ENCODE peak calls at places on chromosomes 11 and 22, in five cellular contexts. M is CD8-positive, alpha-beta memory T cell; Q is mesendoderm; C is SK-N-MC; P is right lobe of liver. Y is an unnamed sample.

GRCh38 chr11:72635931-72636330 is 38.3 kb downstream of the PDE2A start:
- DNase-seq in P (no peak), Q (peak; percentile 42), M (no peak), C (peak; percentile 85), Y (no peak)

GRCh38 chr11:112437096-112437495 is 176.4 kb upstream of the PLET1 start:
- DNase-seq in C (no peak), P (no peak), Q (no peak), M (no peak), Y (no peak)

GRCh38 chr11:76074178-76075112 is 131.9 kb downstream of the WNT11 start:
- DNase-seq in M (no peak), C (no peak), P (no peak), Q (no peak), Y (no peak)

GRCh38 chr11:76752321-76753175 is 30.6 kb upstream of the TSKU start:
- DNase-seq in C (no peak), M (no peak), Q (no peak), P (no peak), Y (peak; percentile 35)

GRCh38 chr22:24338701-24339451 is 68.2 kb downstream of the SPECC1L start:
- DNase-seq in Q (peak; percentile 44), M (no peak), C (no peak), P (no peak), Y (no peak)

GRCh38 chr22:49427341-49427740 is 400.3 kb downstream of the BRD1 start:
- DNase-seq in M (no peak), Q (no peak), P (no peak), C (no peak), Y (no peak)

GRCh38 chr11:111846640-111847039 is 24.7 kb downstream of the ALG9 start:
- DNase-seq in M (no peak), C (no peak), P (no peak), Q (peak; percentile 30), Y (no peak)

GRCh38 chr22:35838849-35839646 is 121.4 kb downstream of the APOL5 start:
- DNase-seq in M (no peak), Q (peak; percentile 76), C (no peak), P (no peak), Y (peak; percentile 16)

GRCh38 chr22:28142361-28142801 is 223.3 kb upstream of the PITPNB start:
- DNase-seq in C (peak; percentile 88), M (no peak), P (no peak), Q (peak; percentile 51), Y (peak; percentile 4)

GRCh38 chr11:72833083-72833733 is 19.0 kb downstream of the ATG16L2 start:
- DNase-seq in C (no peak), P (no peak), Q (no peak), M (no peak), Y (no peak)

GRCh38 chr11:124835918-124836317 is 29.3 kb upstream of the ROBO3 start:
- DNase-seq in Q (no peak), P (no peak), M (no peak), C (no peak), Y (no peak)

GRCh38 chr22:16974298-16975084 is 33.5 kb downstream of the GAB4 start:
- DNase-seq in C (no peak), Q (no peak), P (no peak), M (no peak), Y (no peak)

GRCh38 chr11:5131584-5132335 is 6.4 kb downstream of the OR52A5 start:
- DNase-seq in M (no peak), Q (no peak), C (no peak), P (no peak), Y (no peak)

GRCh38 chr11:47847892-47848635 is at the start of gene NUP160:
- DNase-seq in M (peak; percentile 82), Q (peak; percentile 87), C (no peak), P (peak; percentile 90), Y (peak; percentile 78)

GRCh38 chr11:119336744-119337469 is 2.6 kb downstream of the RNF26 start:
- DNase-seq in P (no peak), Q (no peak), C (no peak), M (no peak), Y (no peak)

GRCh38 chr11:3626250-3626960 is 15.4 kb downstream of the ART5 start:
- DNase-seq in P (peak; percentile 52), C (no peak), M (no peak), Q (no peak), Y (no peak)

GRCh38 chr11:13205446-13205845 is 72.1 kb upstream of the BMAL1 start:
- DNase-seq in P (no peak), Q (no peak), C (no peak), M (no peak), Y (no peak)

GRCh38 chr11:61761440-61762163 is 9.2 kb downstream of the MYRF start:
- DNase-seq in M (no peak), Q (no peak), C (no peak), P (no peak), Y (no peak)

GRCh38 chr11:111462329-111462728 is 49.9 kb downstream of the BTG4 start:
- DNase-seq in M (no peak), C (no peak), P (no peak), Q (no peak), Y (no peak)

GRCh38 chr22:17916226-17916889 is 108.0 kb downstream of the MICAL3 start:
- DNase-seq in Q (no peak), M (no peak), C (no peak), P (no peak), Y (no peak)

GRCh38 chr11:19905280-19905853 is 192.7 kb downstream of the NAV2 start:
- DNase-seq in P (no peak), Q (peak; percentile 63), M (no peak), C (no peak), Y (peak; percentile 62)

GRCh38 chr11:61957028-61957770 is 7.0 kb downstream of the BEST1 start:
- DNase-seq in C (no peak), M (no peak), Q (no peak), P (no peak), Y (no peak)

GRCh38 chr11:57430946-57431345 is 4.0 kb upstream of the SLC43A3 start:
- DNase-seq in Q (peak; percentile 39), M (no peak), P (no peak), C (no peak), Y (no peak)

GRCh38 chr11:119120639-119121007 is 757 bp upstream of the HINFP start:
- DNase-seq in Q (no peak), M (no peak), C (no peak), P (no peak), Y (no peak)

GRCh38 chr22:24095816-24096215 is 84.7 kb downstream of the CABIN1 start:
- DNase-seq in Q (no peak), M (no peak), P (no peak), C (no peak), Y (no peak)

GRCh38 chr11:77249427-77249826 is 52.1 kb downstream of the GDPD4 start:
- DNase-seq in P (no peak), Q (no peak), C (no peak), M (no peak), Y (peak; percentile 15)

GRCh38 chr11:110829873-110830272 is 117.6 kb upstream of the ARHGAP20 start:
- DNase-seq in Q (no peak), P (no peak), M (no peak), C (no peak), Y (no peak)

GRCh38 chr11:102293873-102294601 is 23.2 kb upstream of the BIRC3 start:
- DNase-seq in C (no peak), M (peak; percentile 58), Q (peak; percentile 53), P (no peak), Y (peak; percentile 31)

GRCh38 chr11:67287355-67288197 is 1.5 kb upstream of the ANKRD13D start:
- DNase-seq in P (peak; percentile 28), M (peak; percentile 60), C (no peak), Q (no peak), Y (no peak)

GRCh38 chr11:75603791-75604736 is 42.0 kb downstream of the SERPINH1 start:
- DNase-seq in M (no peak), P (no peak), Q (no peak), C (peak; percentile 22), Y (peak; percentile 77)

GRCh38 chr11:70631624-70632047 is 233.3 kb downstream of the CTTN start:
- DNase-seq in C (no peak), Q (no peak), P (no peak), M (no peak), Y (no peak)

GRCh38 chr11:5242933-5243844 is 6.5 kb downstream of the HBG1 start:
- DNase-seq in P (no peak), C (no peak), Q (no peak), M (no peak), Y (no peak)

GRCh38 chr22:50083462-50084081 is 1.7 kb downstream of the MLC1 start:
- DNase-seq in C (no peak), Q (no peak), M (no peak), P (no peak), Y (no peak)

GRCh38 chr11:111792955-111793500 is 26.8 kb upstream of the PPP2R1B start:
- DNase-seq in M (no peak), P (no peak), Q (no peak), C (no peak), Y (no peak)

GRCh38 chr11:65415499-65416340 is 6.9 kb upstream of the NEAT1 start:
- DNase-seq in P (peak; percentile 30), C (no peak), Q (no peak), M (no peak), Y (no peak)

GRCh38 chr11:75668508-75669297 is at the start of gene MAP6:
- DNase-seq in P (peak; percentile 24), Q (peak; percentile 44), C (no peak), M (no peak), Y (peak; percentile 38)

DNA sequence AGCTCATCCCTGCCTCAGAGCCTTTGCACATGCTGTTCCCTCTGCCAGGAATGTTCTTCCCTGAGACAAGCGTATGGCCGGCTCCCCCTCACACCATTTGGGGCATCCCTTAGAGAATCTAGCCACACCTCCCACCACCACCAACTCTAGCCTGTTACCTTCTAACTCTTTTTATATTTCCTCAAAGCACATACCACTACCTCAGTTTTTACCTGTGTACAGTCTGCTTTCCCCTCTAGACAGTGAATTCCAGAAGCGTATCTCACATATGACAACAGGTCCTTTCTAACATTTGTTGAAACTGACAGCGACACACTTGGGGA is 75.1 kb upstream of the ARFGAP3 start:
- DNase-seq in M (no peak), Q (no peak), C (no peak), P (no peak), Y (no peak)
- H3K27ac ChIP-seq in M (no peak overlapping the region), Q (no peak overlapping the region), C (no peak overlapping the region), P (peak overlapping the region; percentile 14), Y (no peak overlapping the region)

GRCh38 chr22:30423296-30423958 is 2.1 kb upstream of the MTFP1 start:
- DNase-seq in P (peak; percentile 63), M (no peak), Q (no peak), C (no peak), Y (peak; percentile 34)
- H3K27ac ChIP-seq in P (peak overlapping the region; percentile 99), M (peak overlapping the region; percentile 84), Q (peak overlapping the region; percentile 99), C (peak overlapping the region; percentile 89), Y (peak overlapping the region; percentile 99)

DNA sequence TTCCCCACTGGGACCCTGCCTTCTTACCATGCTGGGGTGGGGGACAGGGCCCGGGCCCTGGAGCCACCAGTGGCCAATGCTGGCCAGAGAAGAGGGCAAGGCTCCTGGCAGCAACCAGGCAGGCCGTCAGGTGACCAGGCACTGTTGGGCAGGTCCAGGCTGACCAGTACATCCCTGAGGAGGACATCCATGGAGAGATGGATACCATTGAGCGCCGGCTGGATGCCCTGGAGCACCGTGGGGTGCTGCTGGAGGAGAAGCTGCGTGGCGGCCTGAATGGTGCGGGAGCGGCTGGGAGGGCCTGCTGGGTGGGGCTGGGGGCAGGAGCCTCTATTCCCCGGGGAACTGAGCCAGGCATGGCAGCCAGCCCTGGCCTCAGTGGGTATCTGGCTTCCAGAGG is 21.0 kb downstream of the C22orf23 start:
- DNase-seq in M (no peak), C (no peak), Q (no peak), P (no peak), Y (no peak)
- H3K27ac ChIP-seq in M (no peak overlapping the region), C (no peak overlapping the region), Q (no peak overlapping the region), P (no peak overlapping the region), Y (peak overlapping the region; percentile 82)

GRCh38 chr11:32991427-32991826 is 24.3 kb upstream of the DEPDC7 start:
- DNase-seq in Q (no peak), M (no peak), C (no peak), P (no peak), Y (no peak)
- H3K27ac ChIP-seq in Q (no peak overlapping the region), M (no peak overlapping the region), C (no peak overlapping the region), P (no peak overlapping the region), Y (no peak overlapping the region)